ENCODE peak calls at places on chromosomes 5 and 9, in five cellular contexts. E is left lung, R is tibial nerve, M is adrenal gland, J is GM23248. N is an unnamed sample.

GRCh38 chr9:38641985-38642864 is 21.8 kb upstream of the ANKRD18A start:
- DNase-seq in J (peak; percentile 24), M (no peak), E (no peak), R (no peak), N (no peak)

GRCh38 chr5:111234125-111234524 is 9.9 kb downstream of the CAMK4 start:
- DNase-seq in J (no peak), E (no peak), R (no peak), M (no peak), N (no peak)

GRCh38 chr5:170270670-170271069 is 26.9 kb downstream of the LCP2 start:
- DNase-seq in M (no peak), J (no peak), R (no peak), E (no peak), N (no peak)

GRCh38 chr5:21826884-21827283 is 1026.3 kb downstream of the CDH12 start:
- DNase-seq in E (no peak), M (no peak), R (no peak), J (no peak), N (no peak)

GRCh38 chr9:104863180-104863883 is 64.6 kb downstream of the ABCA1 start:
- DNase-seq in R (peak; percentile 23), M (peak; percentile 50), E (no peak), J (peak; percentile 94), N (no peak)

GRCh38 chr5:126594077-126594476 is 942 bp downstream of the ALDH7A1 start:
- DNase-seq in M (no peak), J (peak; percentile 40), E (no peak), R (no peak), N (no peak)

GRCh38 chr5:52831776-52832511 is 44.2 kb downstream of the ITGA1 start:
- DNase-seq in E (no peak), M (no peak), R (no peak), J (peak; percentile 59), N (no peak)

GRCh38 chr5:102483736-102484135 is 15.1 kb downstream of the SLCO6A1 start:
- DNase-seq in R (no peak), J (peak; percentile 65), M (no peak), E (no peak), N (no peak)

GRCh38 chr9:87892956-87893355 is 10.3 kb downstream of the SPATA31E1 start:
- DNase-seq in R (no peak), M (no peak), E (no peak), J (no peak), N (no peak)

GRCh38 chr9:117414906-117415583 is at the start of gene ASTN2:
- DNase-seq in M (peak; percentile 38), R (no peak), E (no peak), J (no peak), N (no peak)

GRCh38 chr5:72559866-72560766 is 52.9 kb upstream of the ZNF366 start:
- DNase-seq in J (no peak), M (no peak), E (no peak), R (no peak), N (no peak)

GRCh38 chr5:16755641-16756040 is 138.8 kb upstream of the RETREG1 start:
- DNase-seq in M (no peak), J (no peak), E (no peak), R (no peak), N (no peak)

GRCh38 chr9:80995759-80996158 is 693.6 kb downstream of the TLE1 start:
- DNase-seq in R (no peak), J (peak; percentile 5), E (no peak), M (no peak), N (no peak)

GRCh38 chr5:159444441-159445082 is 114.3 kb upstream of the IL12B start:
- DNase-seq in M (no peak), E (no peak), R (no peak), J (peak; percentile 66), N (no peak)

GRCh38 chr9:126791406-126792230 is 13.2 kb upstream of the ZBTB43 start:
- DNase-seq in M (no peak), J (peak; percentile 70), E (no peak), R (no peak), N (peak; percentile 30)

GRCh38 chr9:32969270-32969669 is 32.2 kb downstream of the APTX start:
- DNase-seq in M (no peak), J (peak; percentile 83), R (no peak), E (no peak), N (no peak)

GRCh38 chr5:68240196-68240595 is 24.6 kb downstream of the PIK3R1 start:
- DNase-seq in E (no peak), M (no peak), J (no peak), R (no peak), N (no peak)

GRCh38 chr9:98536542-98537173 is 172.1 kb downstream of the GABBR2 start:
- DNase-seq in J (no peak), E (no peak), M (no peak), R (no peak), N (no peak)

GRCh38 chr5:131587541-131587940 is 47.5 kb downstream of the RAPGEF6 start:
- DNase-seq in M (no peak), E (no peak), J (peak; percentile 54), R (no peak), N (no peak)

GRCh38 chr9:21682981-21683380 is 119.5 kb upstream of the MTAP start:
- DNase-seq in R (no peak), J (peak; percentile 75), E (no peak), M (no peak), N (no peak)

GRCh38 chr5:34410411-34411139 is 245.6 kb upstream of the RAI14 start:
- DNase-seq in M (no peak), E (no peak), R (no peak), J (peak; percentile 7), N (no peak)

GRCh38 chr5:144189800-144190429 is 19.2 kb downstream of the KCTD16 start:
- DNase-seq in R (no peak), E (no peak), J (peak; percentile 84), M (no peak), N (peak; percentile 56)

GRCh38 chr9:16645970-16646369 is 224.5 kb downstream of the BNC2 start:
- DNase-seq in R (no peak), E (no peak), M (no peak), J (no peak), N (no peak)

GRCh38 chr5:111626473-111627166 is 114.3 kb upstream of the STARD4 start:
- DNase-seq in E (no peak), J (no peak), M (no peak), R (no peak), N (no peak)

GRCh38 chr9:87465791-87466190 is 31.9 kb upstream of the DAPK1 start:
- DNase-seq in M (no peak), E (no peak), R (no peak), J (no peak), N (no peak)

GRCh38 chr9:80146466-80146865 is 574.7 kb downstream of the TLE4 start:
- DNase-seq in R (no peak), E (no peak), J (peak; percentile 14), M (no peak), N (no peak)

GRCh38 chr9:1210954-1211353 is 160.8 kb downstream of the DMRT2 start:
- DNase-seq in R (no peak), E (no peak), J (peak; percentile 70), M (no peak), N (no peak)

GRCh38 chr5:14615365-14615764 is 33.8 kb downstream of the OTULINL start:
- DNase-seq in E (no peak), J (no peak), M (no peak), R (no peak), N (no peak)

GRCh38 chr5:69359699-69360098 is 9.6 kb downstream of the AK6 start:
- DNase-seq in E (no peak), R (no peak), J (no peak), M (no peak), N (no peak)

GRCh38 chr9:135251996-135252760 is 164.7 kb downstream of the OLFM1 start:
- DNase-seq in E (peak; percentile 41), M (no peak), J (no peak), R (no peak), N (peak; percentile 46)

GRCh38 chr5:179418972-179419371 is 73.7 kb upstream of the ADAMTS2 start:
- DNase-seq in R (no peak), E (peak; percentile 43), M (no peak), J (no peak), N (no peak)

GRCh38 chr5:169350016-169350415 is 49.1 kb upstream of the SLIT3 start:
- DNase-seq in M (no peak), J (peak; percentile 88), E (no peak), R (no peak), N (no peak)

GRCh38 chr5:91927439-91927838 is 544.3 kb upstream of the ARRDC3 start:
- DNase-seq in E (no peak), R (no peak), M (no peak), J (no peak), N (no peak)

GRCh38 chr5:136802382-136802781 is 437.0 kb upstream of the TRPC7 start:
- DNase-seq in E (no peak), J (peak; percentile 58), R (no peak), M (no peak), N (no peak)

GRCh38 chr5:157168286-157168685 is 2.2 kb upstream of the GARIN3 start:
- DNase-seq in E (no peak), J (no peak), M (no peak), R (no peak), N (no peak)

GRCh38 chr5:76942581-76942980 is 10.3 kb upstream of the CRHBP start:
- DNase-seq in E (no peak), M (no peak), J (peak; percentile 85), R (no peak), N (no peak)
- H3K27ac ChIP-seq in E (no peak overlapping the region), M (no peak overlapping the region), J (no peak overlapping the region), R (no peak overlapping the region), N (no peak overlapping the region)

GRCh38 chr5:140181525-140181924 is 6.5 kb downstream of the CYSTM1 start:
- DNase-seq in R (no peak), J (no peak), M (no peak), E (no peak), N (no peak)
- H3K4me1 ChIP-seq in R (peaks cover 46% of the 10 kb centered on the region), J (peaks cover 33% of the 10 kb centered on the region), M (peaks cover 45% of the 10 kb centered on the region), E (peaks cover 70% of the 10 kb centered on the region), N (peaks cover 66% of the 10 kb centered on the region)

DNA sequence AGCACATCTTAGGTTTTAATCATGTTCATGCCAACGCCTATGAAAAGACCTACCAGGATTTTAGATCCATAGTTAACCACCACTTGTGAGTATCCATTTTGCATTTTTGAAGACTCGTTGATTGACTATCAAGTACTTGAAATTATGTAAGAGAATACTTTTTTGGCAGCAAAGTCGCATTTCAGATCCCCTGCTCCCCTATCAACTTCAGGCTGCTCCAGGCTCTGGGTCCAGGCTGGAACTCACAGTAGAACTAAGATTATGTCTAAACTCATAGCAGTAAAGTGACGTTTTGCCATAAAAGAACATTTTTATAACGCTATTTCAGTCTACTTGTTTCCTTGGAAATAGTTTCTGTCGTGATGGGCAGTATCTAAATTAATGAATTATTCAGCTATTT is 267.7 kb downstream of the FANCC start:
- DNase-seq in J (peak; percentile 25), M (no peak), E (no peak), R (no peak), N (no peak)
- H3K4me3 ChIP-seq in J (peak overlapping the region; percentile 79), M (peak overlapping the region; percentile 59), E (peak overlapping the region; percentile 52), R (peak overlapping the region; percentile 51), N (peak overlapping the region; percentile 64)

GRCh38 chr9:72402744-72403143 is 37.7 kb upstream of the ZFAND5 start:
- DNase-seq in E (no peak), M (no peak), R (no peak), J (no peak), N (no peak)
- H3K27ac ChIP-seq in E (no peak overlapping the region), M (no peak overlapping the region), R (no peak overlapping the region), J (no peak overlapping the region), N (no peak overlapping the region)